ENCODE peak calls at places on chromosomes 1 and 21, in five cellular contexts. D is aorta; I is NCI-H146; H is GM23248; K is activated CD8-positive, alpha-beta memory T cell treated with anti-CD3 and anti-CD28 coated beads, Interleukin-2, amount 50 U/mL, for 48 hours. P is an unnamed sample.

GRCh38 chr1:46643368-46643775 is 24.8 kb downstream of the ATPAF1 start:
- DNase-seq in I (peak; percentile 46), D (no peak), K (no peak), H (peak; percentile 76), P (peak; percentile 91)

GRCh38 chr1:39818482-39818881 is 29.8 kb upstream of the BMP8B start:
- DNase-seq in D (no peak), K (no peak), H (no peak), I (no peak), P (no peak)

GRCh38 chr1:53656062-53656915 is 82.7 kb downstream of the GLIS1 start:
- DNase-seq in I (no peak), H (peak; percentile 85), D (peak; percentile 21), K (no peak), P (peak; percentile 73)

GRCh38 chr1:6975371-6975770 is 190.1 kb downstream of the CAMTA1 start:
- DNase-seq in D (peak; percentile 8), I (no peak), K (no peak), H (no peak), P (no peak)

GRCh38 chr1:110743397-110743796 is 68.7 kb upstream of the KCNA3 start:
- DNase-seq in I (no peak), K (no peak), H (no peak), D (no peak), P (no peak)

GRCh38 chr1:15288173-15288926 is 41.3 kb downstream of the FHAD1 start:
- DNase-seq in D (no peak), I (peak; percentile 6), K (no peak), H (no peak), P (no peak)

GRCh38 chr1:98704474-98704873 is 43.0 kb downstream of the SNX7 start:
- DNase-seq in I (no peak), D (no peak), H (peak; percentile 2), K (no peak), P (no peak)

GRCh38 chr1:214401666-214402065 is 120.7 kb downstream of the SMYD2 start:
- DNase-seq in K (no peak), H (no peak), I (no peak), D (no peak), P (no peak)

GRCh38 chr1:95073446-95073845 is 695 bp upstream of the ALG14 start:
- DNase-seq in K (no peak), I (no peak), D (no peak), H (peak; percentile 7), P (no peak)

GRCh38 chr1:184974086-184974836 is at the start of gene NIBAN1:
- DNase-seq in H (peak; percentile 80), K (peak; percentile 82), D (peak; percentile 90), I (peak; percentile 51), P (peak; percentile 84)

GRCh38 chr1:113660053-113660452 is 99.2 kb downstream of the PHTF1 start:
- DNase-seq in D (no peak), I (no peak), H (no peak), K (no peak), P (no peak)

GRCh38 chr1:163467291-163467690 is 145.5 kb downstream of the NUF2 start:
- DNase-seq in I (no peak), D (no peak), K (no peak), H (no peak), P (no peak)

GRCh38 chr1:185369786-185370185 is 52.7 kb upstream of the IVNS1ABP start:
- DNase-seq in K (no peak), I (no peak), D (no peak), H (peak; percentile 90), P (no peak)

GRCh38 chr1:205248793-205249601 is 21.3 kb downstream of the TMCC2 start:
- DNase-seq in K (no peak), H (no peak), D (peak; percentile 86), I (no peak), P (no peak)

GRCh38 chr1:176188604-176189003 is 18.5 kb downstream of the COP1 start:
- DNase-seq in I (no peak), H (no peak), K (no peak), D (no peak), P (no peak)

GRCh38 chr21:46437096-46437498 is 21.6 kb upstream of the DIP2A start:
- DNase-seq in H (no peak), I (no peak), K (no peak), D (no peak), P (no peak)

GRCh38 chr1:184649500-184649899 is 105.2 kb downstream of the EDEM3 start:
- DNase-seq in H (peak; percentile 76), K (no peak), D (no peak), I (no peak), P (no peak)

GRCh38 chr1:52943876-52944275 is 16.8 kb downstream of the SCP2 start:
- DNase-seq in D (no peak), K (no peak), I (no peak), H (no peak), P (no peak)

GRCh38 chr1:245822997-245823396 is 668.2 kb downstream of the KIF26B start:
- DNase-seq in D (no peak), K (no peak), I (no peak), H (peak; percentile 94), P (peak; percentile 95)